ENCODE peak calls at places on chromosomes 6 and 20, in four cellular contexts. K is IMR-90, L is H9, A is H1. V is an unnamed sample.

GRCh38 chr6:15907914-15908518 is 220.9 kb upstream of the MYLIP start:
- DNase-seq in A (no peak), L (no peak), K (no peak), V (peak)

GRCh38 chr6:159879829-159880228 is 11.0 kb upstream of the MAS1 start:
- DNase-seq in L (no peak), A (no peak), K (no peak), V (peak)

GRCh38 chr6:15132854-15133670 is 112.8 kb upstream of the JARID2 start:
- DNase-seq in K (peak), L (no peak), A (no peak), V (peak)

GRCh38 chr6:28543671-28544131 is 18.0 kb downstream of the GPX5 start:
- DNase-seq in A (no peak), L (peak), K (no peak), V (peak)

GRCh38 chr6:132161283-132161682 is 210.1 kb upstream of the CCN2 start:
- DNase-seq in L (no peak), K (peak), A (no peak), V (peak)

GRCh38 chr6:108117427-108118358 is 43.2 kb upstream of the OSTM1 start:
- DNase-seq in L (peak), K (peak), A (no peak), V (peak)

GRCh38 chr20:23060629-23061028 is 11.2 kb upstream of the THBD start:
- DNase-seq in A (no peak), K (no peak), L (no peak), V (no peak)

GRCh38 chr6:117270960-117271507 is 5.7 kb downstream of the VGLL2 start:
- DNase-seq in A (no peak), K (no peak), L (no peak), V (no peak)

GRCh38 chr6:125966569-125966968 is 10.0 kb downstream of the HINT3 start:
- DNase-seq in L (no peak), K (no peak), A (no peak), V (no peak)

GRCh38 chr6:3228046-3228671 is 706 bp upstream of the TUBB2B start:
- DNase-seq in A (no peak), L (peak), K (no peak), V (peak)

GRCh38 chr20:46040902-46041535 is 12.0 kb downstream of the SLC12A5 start:
- DNase-seq in L (peak), A (no peak), K (peak), V (peak)

GRCh38 chr6:89145461-89145961 is 344 bp upstream of the PM20D2 start:
- DNase-seq in L (no peak), A (no peak), K (peak), V (peak)

GRCh38 chr6:159074866-159075265 is 30.1 kb upstream of the TAGAP start:
- DNase-seq in A (no peak), K (no peak), L (no peak), V (no peak)

GRCh38 chr6:21831531-21832291 is 238.2 kb downstream of the SOX4 start:
- DNase-seq in A (no peak), K (peak), L (no peak), V (no peak)

GRCh38 chr6:105452924-105453756 is 50.3 kb upstream of the PREP start:
- DNase-seq in L (no peak), K (no peak), A (no peak), V (no peak)

GRCh38 chr6:73455865-73456629 is 4.0 kb upstream of the CGAS start:
- DNase-seq in A (no peak), L (no peak), K (peak), V (no peak)

GRCh38 chr20:41467690-41468089 is 101.1 kb upstream of the EMILIN3 start:
- DNase-seq in K (no peak), L (no peak), A (no peak), V (no peak)

GRCh38 chr20:15807271-15807670 is 766.0 kb downstream of the KIF16B start:
- DNase-seq in L (no peak), K (no peak), A (no peak), V (no peak)

GRCh38 chr6:36851149-36851614 is 11.9 kb upstream of the CPNE5 start:
- DNase-seq in A (no peak), K (peak), L (peak), V (peak)

GRCh38 chr6:135087403-135087802 is 32.8 kb upstream of the HBS1L start:
- DNase-seq in L (peak), A (no peak), K (no peak), V (peak)

GRCh38 chr6:46414398-46414797 is 76.9 kb downstream of the RCAN2 start:
- DNase-seq in A (no peak), L (no peak), K (no peak), V (no peak)

GRCh38 chr20:474581-474980 is 12.2 kb upstream of the TBC1D20 start:
- DNase-seq in A (no peak), L (no peak), K (peak), V (no peak)

GRCh38 chr6:15519681-15520080 is 143.1 kb downstream of the DTNBP1 start:
- DNase-seq in K (no peak), L (no peak), A (no peak), V (no peak)

DNA sequence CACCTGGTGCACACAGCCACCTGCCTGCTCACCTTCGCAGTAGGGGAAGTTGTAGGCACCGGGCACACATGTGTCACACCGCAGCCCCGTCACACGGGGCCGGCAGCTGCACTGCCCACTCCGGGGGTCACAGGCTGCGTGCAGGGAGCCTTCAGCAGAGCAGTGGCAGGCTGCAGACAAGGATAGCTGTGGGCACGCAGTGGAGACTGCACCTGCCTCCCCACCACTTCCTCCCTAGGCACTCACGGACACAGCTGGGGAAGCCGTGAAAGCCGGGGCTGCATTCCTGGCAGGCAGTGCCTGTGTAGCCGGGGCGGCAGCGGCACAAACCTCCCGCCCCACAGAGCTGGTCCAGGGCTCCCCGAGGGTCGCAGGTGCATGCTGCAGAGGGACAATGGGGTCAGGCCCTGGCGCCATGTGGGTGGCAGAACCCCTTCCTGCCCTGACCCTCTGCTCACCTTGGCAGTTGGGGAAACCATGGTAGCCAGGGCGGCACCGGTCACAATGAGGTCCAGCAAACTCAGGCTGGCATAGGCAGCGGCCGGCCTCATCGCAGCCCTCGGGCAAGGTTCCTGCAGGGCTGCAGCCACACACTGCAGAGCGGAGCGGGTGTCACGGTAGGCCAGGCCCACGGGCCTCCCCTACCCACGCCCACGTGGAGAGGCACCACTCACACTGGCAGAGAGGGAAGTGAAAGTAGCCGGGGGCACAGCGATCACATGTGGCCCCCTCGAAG is 29.4 kb downstream of the LAMA5 start:
- DNase-seq in L (no peak), A (no peak), K (no peak), V (no peak)
- H4K5ac ChIP-seq in L (peak), A (no peak), K (no peak), V (no peak)

GRCh38 chr20:62609170-62609786 is 33.0 kb upstream of the SLCO4A1 start:
- DNase-seq in A (no peak), K (no peak), L (no peak), V (no peak)
- H4K5ac ChIP-seq in A (no peak), K (no peak), L (no peak), V (no peak)

DNA sequence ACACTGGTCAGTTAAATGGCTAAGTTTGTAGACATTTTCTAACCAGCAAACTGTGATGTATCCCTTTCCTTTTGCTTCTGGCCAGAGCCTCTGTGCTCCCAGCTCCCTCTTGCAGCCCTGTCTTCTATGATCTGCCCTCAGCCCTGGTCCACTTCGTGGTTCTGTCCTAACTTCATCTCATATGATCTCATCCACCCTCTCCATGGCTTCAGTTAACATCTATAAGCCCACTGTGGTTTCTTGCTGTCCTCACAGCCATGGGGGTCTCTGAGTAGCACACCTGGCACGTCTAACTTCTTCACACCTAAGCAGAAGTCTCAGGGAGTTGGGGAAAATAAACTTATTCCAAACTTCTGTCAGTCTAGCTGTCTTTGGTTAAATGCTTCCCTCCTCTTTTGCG is 81.8 kb downstream of the IRF4 start:
- DNase-seq in A (no peak), L (no peak), K (no peak), V (no peak)
- H4K5ac ChIP-seq in A (no peak), L (no peak), K (no peak), V (no peak)

GRCh38 chr20:25032065-25032477 is 25.9 kb downstream of the ACSS1 start:
- DNase-seq in L (no peak), K (no peak), A (no peak), V (no peak)
- H4K5ac ChIP-seq in L (no peak), K (no peak), A (no peak), V (no peak)

GRCh38 chr6:55778704-55779103 is 96.7 kb downstream of the BMP5 start:
- DNase-seq in A (no peak), L (no peak), K (no peak), V (no peak)

GRCh38 chr6:55773620-55774019 is 101.8 kb downstream of the BMP5 start:
- DNase-seq in L (no peak), A (no peak), K (no peak), V (no peak)

GRCh38 chr6:55774542-55775318 is 100.7 kb downstream of the BMP5 start:
- DNase-seq in L (no peak), K (no peak), A (no peak), V (peak)

GRCh38 chr6:55776131-55776530 is 99.3 kb downstream of the BMP5 start:
- DNase-seq in A (no peak), K (no peak), L (no peak), V (no peak)

DNA sequence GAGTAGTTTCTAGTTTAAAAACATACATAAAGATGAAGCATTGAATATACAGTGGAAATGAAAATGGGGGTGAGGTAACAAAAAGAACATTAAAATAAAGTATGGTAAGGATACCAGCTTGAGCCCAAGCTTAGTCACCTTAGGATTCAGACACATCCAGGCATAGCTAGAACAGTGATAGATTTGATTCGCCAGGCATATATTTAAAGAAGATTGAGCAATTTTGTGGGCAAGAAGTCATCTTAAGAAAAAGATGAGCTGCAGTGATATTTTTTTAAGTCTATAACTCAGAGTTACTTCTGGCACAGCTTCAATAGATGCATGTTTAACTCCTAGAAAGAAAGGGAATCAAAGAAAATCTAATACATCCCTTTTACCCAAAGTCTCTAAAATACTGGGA is 97.9 kb downstream of the BMP5 start:
- DNase-seq in A (no peak), L (no peak), K (peak), V (no peak)
- H4K5ac ChIP-seq in A (no peak), L (no peak), K (no peak), V (no peak)

GRCh38 chr20:11011653-11012052 is 337.9 kb upstream of the JAG1 start:
- DNase-seq in L (no peak), K (no peak), A (no peak), V (no peak)

GRCh38 chr20:11013801-11014200 is 340.0 kb upstream of the JAG1 start:
- DNase-seq in A (no peak), K (no peak), L (no peak), V (no peak)

GRCh38 chr20:11003341-11003740 is 329.5 kb upstream of the JAG1 start:
- DNase-seq in K (no peak), A (no peak), L (no peak), V (no peak)

GRCh38 chr20:11012975-11013374 is 339.2 kb upstream of the JAG1 start:
- DNase-seq in K (peak), L (no peak), A (no peak), V (no peak)

DNA sequence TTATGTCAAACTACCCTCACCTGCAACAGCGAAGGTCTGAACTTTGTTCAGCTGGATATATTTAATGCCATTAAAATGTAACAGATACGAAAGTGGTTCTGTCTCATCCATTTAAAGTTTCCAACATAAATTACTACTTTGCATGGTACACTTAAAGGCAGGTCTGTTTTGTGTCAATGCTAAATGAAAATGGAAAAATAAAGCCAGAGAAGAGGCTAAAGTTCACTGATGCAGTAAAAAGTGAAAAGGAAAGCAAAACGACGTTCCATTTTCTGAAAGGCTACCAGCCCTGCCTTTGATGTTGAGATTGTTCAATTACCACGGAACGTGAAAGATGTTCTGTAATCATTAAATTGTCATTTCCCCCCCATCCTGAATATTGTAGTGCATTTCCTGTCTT is 334.6 kb upstream of the JAG1 start:
- DNase-seq in K (no peak), L (no peak), A (no peak), V (no peak)
- H4K5ac ChIP-seq in K (no peak), L (no peak), A (no peak), V (no peak)

GRCh38 chr20:48624315-48625020 is 203.3 kb downstream of the PREX1 start:
- DNase-seq in A (no peak), K (no peak), L (no peak), V (no peak)
- H4K5ac ChIP-seq in A (no peak), K (no peak), L (no peak), V (no peak)